ENCODE peak calls at places on chromosome 7, in seven cellular contexts. M is adrenal gland, K is fibroblast of pulmonary artery, O is mesendoderm, V is cardiac muscle cell, G is HepG2, U is fibroblast of lung. C is an unnamed sample.

GRCh38 chr7:537911-538634 is 18.4 kb upstream of the PDGFA start:
- DNase-seq in M (peak; percentile 93), V (peak; percentile 44), G (peak; percentile 81), U (peak; percentile 93), O (peak; percentile 93), K (peak; percentile 83), C (peak; percentile 79)

GRCh38 chr7:73838642-73839041 is 3.7 kb downstream of the METTL27 start:
- DNase-seq in G (no peak), K (no peak), V (no peak), M (no peak), O (no peak), U (no peak), C (no peak)

GRCh38 chr7:138032775-138033174 is 30.9 kb upstream of the CREB3L2 start:
- DNase-seq in G (no peak), V (no peak), K (peak; percentile 37), U (peak; percentile 63), O (peak; percentile 53), M (no peak), C (no peak)

GRCh38 chr7:84264341-84264740 is 69.8 kb upstream of the SEMA3A start:
- DNase-seq in U (peak; percentile 56), V (no peak), G (no peak), K (no peak), O (no peak), M (no peak), C (peak; percentile 14)

GRCh38 chr7:87875151-87876039 is 765 bp downstream of the SLC25A40 start:
- DNase-seq in V (no peak), M (no peak), O (peak; percentile 11), G (peak; percentile 18), U (no peak), K (no peak), C (no peak)

GRCh38 chr7:87354749-87355148 is 9.3 kb downstream of the CROT start:
- DNase-seq in G (no peak), M (no peak), O (peak; percentile 50), K (peak; percentile 18), U (no peak), V (no peak), C (peak; percentile 53)

GRCh38 chr7:21773326-21773725 is 172.4 kb downstream of the CDCA7L start:
- DNase-seq in O (peak; percentile 32), U (no peak), V (no peak), K (no peak), M (no peak), G (no peak), C (no peak)

GRCh38 chr7:1187127-1187526 is 27.1 kb upstream of the ZFAND2A start:
- DNase-seq in U (no peak), G (no peak), O (no peak), K (no peak), V (no peak), M (no peak), C (no peak)

GRCh38 chr7:111043533-111043932 is 47.4 kb upstream of the LRRN3 start:
- DNase-seq in V (no peak), G (no peak), U (no peak), O (no peak), M (no peak), K (no peak), C (no peak)

GRCh38 chr7:68929712-68930395 is 668.4 kb upstream of the AUTS2 start:
- DNase-seq in V (no peak), M (no peak), O (no peak), U (peak; percentile 79), K (peak; percentile 44), G (no peak), C (peak; percentile 81)

GRCh38 chr7:145219461-145219860 is 383.6 kb upstream of the TPK1 start:
- DNase-seq in O (peak; percentile 1), K (no peak), U (no peak), G (no peak), M (no peak), V (no peak), C (peak; percentile 7)

GRCh38 chr7:48084727-48085432 is 4.2 kb upstream of the UPP1 start:
- DNase-seq in V (no peak), U (peak; percentile 99), M (peak; percentile 92), O (peak; percentile 95), K (peak; percentile 99), G (peak; percentile 73), C (peak; percentile 99)

GRCh38 chr7:5695037-5695708 is 86.3 kb downstream of the RNF216 start:
- DNase-seq in G (no peak), M (peak; percentile 76), V (no peak), O (no peak), K (peak; percentile 89), U (peak; percentile 98), C (peak; percentile 85)

GRCh38 chr7:107233174-107233573 is 64.4 kb downstream of the HBP1 start:
- DNase-seq in K (no peak), G (no peak), O (peak; percentile 40), U (peak; percentile 8), V (no peak), M (no peak), C (no peak)

GRCh38 chr7:80722596-80723141 is 84.2 kb downstream of the CD36 start:
- DNase-seq in V (peak; percentile 6), G (peak; percentile 45), K (peak; percentile 99), O (peak; percentile 86), M (no peak), U (peak; percentile 100), C (peak; percentile 100)

GRCh38 chr7:84507529-84507928 is 312.9 kb upstream of the SEMA3A start:
- DNase-seq in O (no peak), K (no peak), G (no peak), U (no peak), M (no peak), V (no peak), C (no peak)

GRCh38 chr7:67267914-67268313 is 271.3 kb downstream of the TYW1 start:
- DNase-seq in K (no peak), U (no peak), O (peak; percentile 93), M (no peak), G (no peak), V (peak; percentile 0), C (no peak)

GRCh38 chr7:99128076-99128950 is 15.6 kb downstream of the SMURF1 start:
- DNase-seq in O (no peak), K (no peak), G (no peak), M (no peak), V (no peak), U (no peak), C (peak; percentile 67)

GRCh38 chr7:43303740-43304241 is 191.3 kb downstream of the HECW1 start:
- DNase-seq in G (no peak), O (no peak), K (peak; percentile 24), U (peak; percentile 66), V (no peak), M (no peak), C (peak; percentile 41)

GRCh38 chr7:83159731-83160130 is 3.0 kb downstream of the PCLO start:
- DNase-seq in K (no peak), M (no peak), G (no peak), U (no peak), V (no peak), O (no peak), C (no peak)

GRCh38 chr7:83162402-83163256 is at the start of gene PCLO:
- DNase-seq in M (peak; percentile 94), G (peak; percentile 53), K (peak; percentile 47), V (peak; percentile 93), U (peak; percentile 73), O (peak; percentile 96), C (peak; percentile 3)

GRCh38 chr7:83155996-83156395 is 6.7 kb downstream of the PCLO start:
- DNase-seq in M (no peak), G (no peak), K (no peak), U (no peak), V (no peak), O (no peak), C (no peak)

GRCh38 chr7:83161851-83162401 is 758 bp downstream of the PCLO start:
- DNase-seq in U (no peak), M (no peak), O (peak; percentile 2), G (no peak), K (no peak), V (no peak), C (no peak)

DNA sequence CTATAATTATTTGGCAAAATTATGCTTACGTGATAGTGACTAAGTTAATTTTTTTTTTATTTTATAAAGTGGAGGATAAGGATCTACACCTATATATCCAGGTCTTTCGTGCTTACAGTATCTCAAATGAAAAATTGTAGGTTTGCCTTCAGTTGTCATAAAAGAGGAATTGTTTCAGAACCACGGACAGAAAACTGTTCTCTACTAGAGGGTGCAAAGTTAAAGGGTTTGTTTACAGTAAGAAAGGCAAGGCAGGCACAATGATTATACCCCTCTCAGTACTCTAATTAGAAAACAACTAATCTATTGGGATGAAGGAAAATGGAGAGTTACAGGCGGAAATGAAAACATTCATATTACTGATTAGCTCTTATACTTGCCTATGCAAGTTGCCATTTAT is 1.5 kb downstream of the PCLO start:
- DNase-seq in V (peak; percentile 54), U (peak; percentile 7), K (peak; percentile 18), O (peak; percentile 24), G (no peak), M (no peak), C (no peak)
- H3K4me3 ChIP-seq in V (no peak overlapping the region), U (no peak overlapping the region), K (no peak overlapping the region), O (no peak overlapping the region), G (no peak overlapping the region), M (no peak overlapping the region), C (no peak overlapping the region)

GRCh38 chr7:155557778-155558177 is 11.4 kb upstream of the CNPY1 start:
- DNase-seq in G (no peak), V (no peak), O (no peak), K (no peak), M (no peak), U (no peak), C (no peak)
- H3K4me3 ChIP-seq in G (no peak overlapping the region), V (no peak overlapping the region), O (no peak overlapping the region), K (no peak overlapping the region), M (no peak overlapping the region), U (no peak overlapping the region), C (no peak overlapping the region)

GRCh38 chr7:56062382-56062781 is 1.7 kb upstream of the SUMF2 start:
- DNase-seq in O (no peak), G (peak; percentile 71), U (peak; percentile 92), M (no peak), K (peak; percentile 73), V (no peak), C (peak; percentile 53)

GRCh38 chr7:56063882-56064625 is at the start of gene SUMF2:
- DNase-seq in M (peak; percentile 95), G (peak; percentile 83), V (peak; percentile 97), K (peak; percentile 88), O (peak; percentile 94), U (peak; percentile 81), C (peak; percentile 86)

GRCh38 chr7:56063500-56063881 is 595 bp upstream of the SUMF2 start:
- DNase-seq in U (no peak), G (peak; percentile 54), V (no peak), K (no peak), M (no peak), O (peak; percentile 28), C (no peak)
- H3K4me3 ChIP-seq in U (peak overlapping the region; percentile 96), G (peak overlapping the region; percentile 91), V (peak overlapping the region; percentile 79), K (no peak overlapping the region), M (peak overlapping the region; percentile 86), O (no peak overlapping the region), C (no peak overlapping the region)

DNA sequence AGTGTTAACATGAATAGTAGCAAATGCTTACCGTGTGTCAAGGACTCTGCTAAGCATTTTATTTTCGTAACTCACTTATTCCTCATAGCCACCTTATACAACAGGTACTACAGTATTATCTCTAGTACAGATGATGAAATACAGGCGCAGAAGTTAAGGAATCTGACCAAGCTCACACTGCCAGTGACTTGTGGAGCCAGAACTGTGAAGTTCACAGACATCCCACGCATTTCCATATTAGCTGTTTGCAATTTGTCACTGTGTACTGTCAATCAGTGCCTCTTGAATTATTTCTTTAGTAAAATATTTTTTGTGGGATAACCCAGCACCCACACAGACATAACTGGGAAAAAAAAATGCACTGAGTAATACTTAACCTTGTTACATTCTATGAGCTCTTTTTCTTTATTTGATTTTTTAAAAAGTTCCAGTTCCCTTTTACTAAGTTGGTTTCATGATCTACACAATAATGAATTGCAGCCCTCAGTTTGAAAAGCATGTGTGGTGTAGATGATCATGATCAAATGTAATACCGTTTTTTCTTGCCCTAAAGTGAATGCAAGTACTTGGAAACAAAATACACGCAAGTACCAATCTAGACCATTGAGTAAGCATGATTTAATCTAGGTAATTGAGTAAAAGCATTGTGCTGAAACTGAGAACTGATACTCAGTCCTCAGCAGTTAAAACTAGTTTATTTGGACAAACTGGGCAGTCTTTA is 14.1 kb downstream of the CUL1 start:
- DNase-seq in K (no peak), G (no peak), V (no peak), M (no peak), U (peak; percentile 52), O (no peak), C (peak; percentile 17)
- H3K4me3 ChIP-seq in K (no peak overlapping the region), G (no peak overlapping the region), V (no peak overlapping the region), M (no peak overlapping the region), U (no peak overlapping the region), O (no peak overlapping the region), C (no peak overlapping the region)